ENCODE peak calls at places on chromosomes 12 and 14, in seven cellular contexts. One of them, this sample, is unnamed.
A peak's percentile ranks its signal among the peaks of the same experiment; 100 is the strongest.

GRCh38 chr14:96105089-96105920 is 66.1 kb downstream of the C14orf132 start:
- DNase-seq in NT2/D1: no peak
- DNase-seq in H9: no peak
- DNase-seq in fibroblast of lung: no peak
- DNase-seq in Karpas-422: no peak
- DNase-seq in HCT116: no peak
- DNase-seq in endothelial cell of umbilical vein: no peak
- DNase-seq in this sample: no peak

GRCh38 chr12:109890620-109891019 is 9.5 kb upstream of the TCHP start:
- DNase-seq in NT2/D1: no peak
- DNase-seq in H9: no peak
- DNase-seq in fibroblast of lung: no peak
- DNase-seq in Karpas-422: no peak
- DNase-seq in HCT116: no peak
- DNase-seq in endothelial cell of umbilical vein: no peak
- DNase-seq in this sample: no peak

GRCh38 chr12:6730169-6730568 is 6.3 kb downstream of the COPS7A start:
- DNase-seq in NT2/D1: no peak
- DNase-seq in H9: no peak
- DNase-seq in fibroblast of lung: no peak
- DNase-seq in Karpas-422: peak; percentile 51
- DNase-seq in HCT116: no peak
- DNase-seq in endothelial cell of umbilical vein: no peak
- DNase-seq in this sample: no peak

GRCh38 chr12:76641961-76642360 is 82.4 kb upstream of the OSBPL8 start:
- DNase-seq in NT2/D1: no peak
- DNase-seq in H9: no peak
- DNase-seq in fibroblast of lung: peak; percentile 15
- DNase-seq in Karpas-422: no peak
- DNase-seq in HCT116: no peak
- DNase-seq in endothelial cell of umbilical vein: no peak
- DNase-seq in this sample: no peak

GRCh38 chr12:107829271-107829670 is 54.8 kb downstream of the ASCL4 start:
- DNase-seq in NT2/D1: no peak
- DNase-seq in H9: no peak
- DNase-seq in fibroblast of lung: no peak
- DNase-seq in Karpas-422: no peak
- DNase-seq in HCT116: no peak
- DNase-seq in endothelial cell of umbilical vein: no peak
- DNase-seq in this sample: no peak

GRCh38 chr12:50082644-50083043 is 2.5 kb upstream of the SMARCD1 start:
- DNase-seq in NT2/D1: no peak
- DNase-seq in H9: no peak
- DNase-seq in fibroblast of lung: no peak
- DNase-seq in Karpas-422: no peak
- DNase-seq in HCT116: no peak
- DNase-seq in endothelial cell of umbilical vein: no peak
- DNase-seq in this sample: no peak

GRCh38 chr12:117359029-117359845 is 2.2 kb downstream of the NOS1 start:
- DNase-seq in NT2/D1: no peak
- DNase-seq in H9: no peak
- DNase-seq in fibroblast of lung: no peak
- DNase-seq in Karpas-422: no peak
- DNase-seq in HCT116: no peak
- DNase-seq in endothelial cell of umbilical vein: no peak
- DNase-seq in this sample: no peak

GRCh38 chr12:24562761-24563392 is 386.0 kb downstream of the BCAT1 start:
- DNase-seq in NT2/D1: no peak
- DNase-seq in H9: peak; percentile 66
- DNase-seq in fibroblast of lung: peak; percentile 67
- DNase-seq in Karpas-422: no peak
- DNase-seq in HCT116: no peak
- DNase-seq in endothelial cell of umbilical vein: peak; percentile 64
- DNase-seq in this sample: no peak

DNA sequence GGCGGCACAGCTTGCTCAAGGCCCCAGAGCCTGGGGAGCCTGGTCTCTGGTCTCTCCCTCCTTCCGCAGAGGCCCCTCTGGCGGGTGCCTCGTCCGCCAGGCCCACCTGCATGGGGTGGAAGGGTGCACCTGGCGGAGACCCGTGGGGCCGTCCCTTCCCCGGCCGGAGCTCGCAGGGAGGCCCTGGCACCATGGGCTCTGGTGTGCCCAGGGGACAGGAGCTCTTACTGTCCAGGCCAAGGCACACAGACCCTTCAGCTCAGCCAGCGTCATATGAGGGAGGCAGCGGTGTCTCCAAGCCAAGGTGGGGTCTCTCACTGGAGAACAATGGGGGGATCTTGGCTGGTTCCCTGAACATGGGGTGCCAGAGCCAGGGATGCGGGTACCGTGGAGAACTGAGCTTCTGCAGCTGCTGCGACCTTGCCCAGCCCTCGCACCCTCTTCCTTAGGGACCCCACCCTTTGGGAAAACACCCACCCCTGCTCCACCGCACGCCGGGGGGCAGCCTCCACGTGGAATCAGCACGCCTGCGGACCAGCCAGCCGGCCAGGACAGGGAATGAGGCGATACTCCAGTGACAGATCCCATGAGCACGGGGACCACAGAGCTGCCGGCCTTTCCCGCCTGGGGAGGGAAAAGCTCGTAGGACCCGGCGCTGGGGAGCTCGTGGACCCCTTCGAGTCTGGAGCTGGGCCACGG is 25.7 kb upstream of the GALNT9 start:
- DNase-seq in NT2/D1: no peak
- DNase-seq in H9: no peak
- DNase-seq in fibroblast of lung: no peak
- DNase-seq in Karpas-422: no peak
- DNase-seq in HCT116: no peak
- DNase-seq in endothelial cell of umbilical vein: no peak
- DNase-seq in this sample: no peak
- H3K9ac ChIP-seq in NT2/D1: no peak overlapping the region
- H3K9ac ChIP-seq in H9: no peak overlapping the region
- H3K9ac ChIP-seq in fibroblast of lung: no peak overlapping the region
- H3K9ac ChIP-seq in Karpas-422: no peak overlapping the region
- H3K9ac ChIP-seq in HCT116: no peak overlapping the region
- H3K9ac ChIP-seq in endothelial cell of umbilical vein: no peak overlapping the region
- H3K9ac ChIP-seq in this sample: no peak overlapping the region

GRCh38 chr14:59407246-59407615 is 57.9 kb downstream of the GPR135 start:
- DNase-seq in NT2/D1: no peak
- DNase-seq in H9: no peak
- DNase-seq in fibroblast of lung: peak; percentile 96
- DNase-seq in Karpas-422: no peak
- DNase-seq in HCT116: no peak
- DNase-seq in endothelial cell of umbilical vein: peak; percentile 84
- DNase-seq in this sample: no peak

GRCh38 chr14:59406454-59407245 is 58.5 kb downstream of the GPR135 start:
- DNase-seq in NT2/D1: no peak
- DNase-seq in H9: no peak
- DNase-seq in fibroblast of lung: peak; percentile 69
- DNase-seq in Karpas-422: no peak
- DNase-seq in HCT116: no peak
- DNase-seq in endothelial cell of umbilical vein: peak; percentile 87
- DNase-seq in this sample: no peak
- H3K9ac ChIP-seq in NT2/D1: no peak overlapping the region
- H3K9ac ChIP-seq in H9: no peak overlapping the region
- H3K9ac ChIP-seq in fibroblast of lung: peak overlapping the region; percentile 37
- H3K9ac ChIP-seq in Karpas-422: no peak overlapping the region
- H3K9ac ChIP-seq in HCT116: no peak overlapping the region
- H3K9ac ChIP-seq in endothelial cell of umbilical vein: peak overlapping the region; percentile 90
- H3K9ac ChIP-seq in this sample: peak overlapping the region; percentile 22

GRCh38 chr12:120669055-120669828 is 17.7 kb upstream of the MLEC start:
- DNase-seq in NT2/D1: no peak
- DNase-seq in H9: peak; percentile 63
- DNase-seq in fibroblast of lung: peak; percentile 38
- DNase-seq in Karpas-422: peak; percentile 70
- DNase-seq in HCT116: no peak
- DNase-seq in endothelial cell of umbilical vein: no peak
- DNase-seq in this sample: no peak
- H3K9ac ChIP-seq in NT2/D1: peak overlapping the region; percentile 47
- H3K9ac ChIP-seq in H9: no peak overlapping the region
- H3K9ac ChIP-seq in fibroblast of lung: no peak overlapping the region
- H3K9ac ChIP-seq in Karpas-422: peak overlapping the region; percentile 58
- H3K9ac ChIP-seq in HCT116: no peak overlapping the region
- H3K9ac ChIP-seq in endothelial cell of umbilical vein: no peak overlapping the region
- H3K9ac ChIP-seq in this sample: no peak overlapping the region

GRCh38 chr14:60632777-60633176 is 16.5 kb downstream of the SIX1 start:
- DNase-seq in NT2/D1: no peak
- DNase-seq in H9: no peak
- DNase-seq in fibroblast of lung: no peak
- DNase-seq in Karpas-422: no peak
- DNase-seq in HCT116: no peak
- DNase-seq in endothelial cell of umbilical vein: no peak
- DNase-seq in this sample: no peak

GRCh38 chr14:60630129-60630528 is 19.1 kb downstream of the SIX1 start:
- DNase-seq in NT2/D1: no peak
- DNase-seq in H9: no peak
- DNase-seq in fibroblast of lung: no peak
- DNase-seq in Karpas-422: no peak
- DNase-seq in HCT116: no peak
- DNase-seq in endothelial cell of umbilical vein: no peak
- DNase-seq in this sample: no peak

GRCh38 chr14:60631842-60632241 is 17.4 kb downstream of the SIX1 start:
- DNase-seq in NT2/D1: no peak
- DNase-seq in H9: no peak
- DNase-seq in fibroblast of lung: no peak
- DNase-seq in Karpas-422: no peak
- DNase-seq in HCT116: no peak
- DNase-seq in endothelial cell of umbilical vein: no peak
- DNase-seq in this sample: no peak

GRCh38 chr14:60634153-60634552 is 15.1 kb downstream of the SIX1 start:
- DNase-seq in NT2/D1: no peak
- DNase-seq in H9: no peak
- DNase-seq in fibroblast of lung: no peak
- DNase-seq in Karpas-422: no peak
- DNase-seq in HCT116: no peak
- DNase-seq in endothelial cell of umbilical vein: no peak
- DNase-seq in this sample: no peak

DNA sequence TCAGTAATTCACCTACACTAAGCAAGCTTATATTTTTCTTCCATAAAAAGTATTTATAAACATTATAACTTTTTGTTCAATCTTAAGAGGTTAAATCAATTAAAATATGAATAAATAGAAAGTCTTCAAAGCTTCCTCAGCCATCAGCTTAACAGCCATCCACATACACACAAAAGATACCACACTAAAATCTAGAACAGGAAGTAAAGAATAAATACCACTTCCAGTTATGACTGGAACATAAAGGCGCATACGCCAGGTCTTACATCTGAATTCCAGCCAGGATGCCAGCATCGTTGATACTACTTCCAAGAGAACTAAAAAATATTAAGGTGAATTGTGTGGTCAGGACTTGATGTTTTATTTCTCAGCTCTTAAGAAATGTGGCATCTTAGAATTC is 17.0 kb downstream of the SIX1 start:
- DNase-seq in NT2/D1: no peak
- DNase-seq in H9: no peak
- DNase-seq in fibroblast of lung: no peak
- DNase-seq in Karpas-422: no peak
- DNase-seq in HCT116: no peak
- DNase-seq in endothelial cell of umbilical vein: no peak
- DNase-seq in this sample: no peak
- H3K9ac ChIP-seq in NT2/D1: no peak overlapping the region
- H3K9ac ChIP-seq in H9: no peak overlapping the region
- H3K9ac ChIP-seq in fibroblast of lung: no peak overlapping the region
- H3K9ac ChIP-seq in Karpas-422: no peak overlapping the region
- H3K9ac ChIP-seq in HCT116: no peak overlapping the region
- H3K9ac ChIP-seq in endothelial cell of umbilical vein: no peak overlapping the region
- H3K9ac ChIP-seq in this sample: no peak overlapping the region

GRCh38 chr14:24664366-24664765 is 30.4 kb upstream of the GZMB start:
- DNase-seq in NT2/D1: no peak
- DNase-seq in H9: no peak
- DNase-seq in fibroblast of lung: no peak
- DNase-seq in Karpas-422: no peak
- DNase-seq in HCT116: no peak
- DNase-seq in endothelial cell of umbilical vein: no peak
- DNase-seq in this sample: peak; percentile 28

GRCh38 chr14:24665440-24665991 is 31.5 kb upstream of the GZMB start:
- DNase-seq in NT2/D1: no peak
- DNase-seq in H9: no peak
- DNase-seq in fibroblast of lung: no peak
- DNase-seq in Karpas-422: no peak
- DNase-seq in HCT116: no peak
- DNase-seq in endothelial cell of umbilical vein: no peak
- DNase-seq in this sample: peak; percentile 53

GRCh38 chr14:24662753-24663152 is 28.8 kb upstream of the GZMB start:
- DNase-seq in NT2/D1: no peak
- DNase-seq in H9: no peak
- DNase-seq in fibroblast of lung: no peak
- DNase-seq in Karpas-422: no peak
- DNase-seq in HCT116: no peak
- DNase-seq in endothelial cell of umbilical vein: no peak
- DNase-seq in this sample: no peak

GRCh38 chr14:24659916-24660570 is 26.1 kb upstream of the GZMB start:
- DNase-seq in NT2/D1: no peak
- DNase-seq in H9: no peak
- DNase-seq in fibroblast of lung: no peak
- DNase-seq in Karpas-422: no peak
- DNase-seq in HCT116: no peak
- DNase-seq in endothelial cell of umbilical vein: no peak
- DNase-seq in this sample: no peak
- H3K9ac ChIP-seq in NT2/D1: no peak overlapping the region
- H3K9ac ChIP-seq in H9: no peak overlapping the region
- H3K9ac ChIP-seq in fibroblast of lung: no peak overlapping the region
- H3K9ac ChIP-seq in Karpas-422: no peak overlapping the region
- H3K9ac ChIP-seq in HCT116: no peak overlapping the region
- H3K9ac ChIP-seq in endothelial cell of umbilical vein: no peak overlapping the region
- H3K9ac ChIP-seq in this sample: no peak overlapping the region

This sample was measured in keratinocyte.